ENCODE peak calls at places on chromosomes 7 and 10, in ten cellular contexts. I, K, M, X, T, J, Z, V, O and H are unnamed samples.
A peak's percentile ranks its signal among the peaks of the same experiment; 100 is the strongest.

GRCh38 chr7:116630932-116631449 is 41.0 kb upstream of the MET start:
- DNase-seq in T (no peak), I (no peak), O (no peak), V (no peak), Z (peak; percentile 20), M (no peak), J (peak; percentile 99), X (no peak), K (peak; percentile 77), H (peak; percentile 50)

GRCh38 chr10:33032354-33033254 is 74.6 kb upstream of the ITGB1 start:
- DNase-seq in Z (peak; percentile 44), V (no peak), M (no peak), T (no peak), O (no peak), K (no peak), I (no peak), X (no peak), J (peak; percentile 69), H (no peak)

GRCh38 chr10:99623919-99624318 is 3.7 kb upstream of the SLC25A28 start:
- DNase-seq in K (no peak), T (no peak), O (no peak), Z (no peak), I (no peak), X (no peak), V (no peak), J (no peak), M (no peak), H (no peak)

GRCh38 chr10:123665371-123666286 is 526 bp upstream of the GPR26 start:
- DNase-seq in V (no peak), K (peak; percentile 40), O (no peak), X (no peak), J (no peak), T (no peak), I (no peak), Z (no peak), M (no peak), H (no peak)

GRCh38 chr7:105877736-105878135 is 1.3 kb upstream of the ATXN7L1 start:
- DNase-seq in X (no peak), V (peak; percentile 57), J (no peak), T (no peak), K (no peak), I (no peak), Z (no peak), O (no peak), M (no peak), H (no peak)

GRCh38 chr7:51067757-51068156 is 248.9 kb downstream of the COBL start:
- DNase-seq in V (peak; percentile 73), X (no peak), J (peak; percentile 73), O (no peak), I (peak; percentile 75), K (no peak), Z (peak; percentile 59), M (peak; percentile 10), T (no peak), H (no peak)

GRCh38 chr10:119517235-119518141 is 25.0 kb downstream of the RGS10 start:
- DNase-seq in K (no peak), M (peak; percentile 35), V (no peak), J (peak; percentile 16), X (no peak), Z (no peak), T (no peak), O (peak; percentile 79), I (no peak), H (no peak)

GRCh38 chr7:27198871-27199801 is 755 bp downstream of the HOXA13 start:
- DNase-seq in X (no peak), T (peak; percentile 69), O (no peak), J (no peak), I (no peak), V (peak; percentile 27), K (no peak), Z (no peak), M (no peak), H (no peak)

GRCh38 chr10:129860396-129860795 is 103.7 kb downstream of the EBF3 start:
- DNase-seq in K (no peak), T (no peak), X (no peak), Z (no peak), O (no peak), V (no peak), M (no peak), I (no peak), J (no peak), H (no peak)

GRCh38 chr7:51325937-51326336 is 9.3 kb upstream of the COBL start:
- DNase-seq in V (peak; percentile 51), Z (no peak), X (no peak), K (no peak), O (no peak), T (no peak), M (no peak), I (no peak), J (no peak), H (no peak)

GRCh38 chr7:156516791-156517378 is 123.7 kb upstream of the RNF32 start:
- DNase-seq in O (no peak), K (no peak), V (no peak), Z (no peak), J (no peak), M (no peak), X (no peak), T (no peak), I (no peak), H (no peak)

GRCh38 chr7:114083714-114084113 is 164.9 kb upstream of the PPP1R3A start:
- DNase-seq in O (no peak), K (no peak), I (no peak), M (no peak), T (no peak), J (no peak), V (no peak), X (no peak), Z (no peak), H (no peak)

GRCh38 chr10:101588879-101589278 is 758 bp downstream of the DPCD start:
- DNase-seq in T (no peak), I (no peak), V (no peak), M (no peak), K (no peak), O (no peak), J (peak; percentile 43), X (no peak), Z (no peak), H (no peak)

GRCh38 chr10:124562425-124563060 is 100.9 kb downstream of the LHPP start:
- DNase-seq in K (no peak), I (no peak), Z (no peak), V (no peak), O (no peak), J (peak; percentile 71), X (no peak), T (no peak), M (no peak), H (no peak)

GRCh38 chr7:130444230-130444629 is 3.4 kb upstream of the CEP41 start:
- DNase-seq in I (no peak), K (no peak), J (no peak), V (no peak), Z (no peak), X (no peak), T (no peak), O (no peak), M (no peak), H (no peak)

GRCh38 chr7:76047305-76047810 is 442 bp downstream of the STYXL1 start:
- DNase-seq in I (no peak), X (no peak), Z (no peak), O (no peak), T (no peak), K (no peak), M (peak; percentile 5), J (no peak), V (no peak), H (peak; percentile 24)

GRCh38 chr7:134520130-134520529 is 7.2 kb upstream of the AKR1B10 start:
- DNase-seq in Z (no peak), O (no peak), I (no peak), V (peak; percentile 17), K (no peak), J (peak; percentile 23), T (no peak), M (no peak), X (no peak), H (no peak)

GRCh38 chr10:36493511-36493880 is 631.9 kb upstream of the ANKRD30A start:
- DNase-seq in J (peak; percentile 54), Z (no peak), V (no peak), X (no peak), M (no peak), T (no peak), O (no peak), I (no peak), K (no peak), H (no peak)

GRCh38 chr10:133209117-133209516 is 20.9 kb upstream of the UTF1 start:
- DNase-seq in O (no peak), Z (no peak), M (no peak), V (no peak), X (no peak), J (no peak), T (no peak), I (no peak), K (peak; percentile 30), H (peak; percentile 5)

GRCh38 chr10:114520453-114520852 is 116.2 kb upstream of the AFAP1L2 start:
- DNase-seq in J (peak; percentile 96), M (no peak), I (no peak), X (no peak), O (no peak), T (no peak), K (no peak), Z (no peak), V (no peak), H (no peak)

GRCh38 chr7:22397981-22398380 is 41.0 kb upstream of the RAPGEF5 start:
- DNase-seq in J (peak; percentile 10), I (no peak), X (no peak), V (no peak), K (no peak), M (no peak), Z (no peak), T (no peak), O (no peak), H (no peak)